ENCODE peak calls at places on chromosomes 11 and 22, in eight cellular contexts. M is left ventricle myocardium inferior; F is frontal cortex; T is Right ventricle myocardium superior; V is stimulated activated CD4-positive, alpha-beta T cell treated with anti-CD3 and anti-CD28 coated beads, Interleukin-2, amount 100 ng/mL, for 48 hours; J is cardiac muscle cell; C is HFF-Myc; B is PC-9. S is an unnamed sample.

GRCh38 chr11:1194231-1194976 is 28.5 kb upstream of the MUC5B start:
- DNase-seq in M (peak), F (no peak), T (peak), V (no peak), J (no peak), C (no peak), B (no peak), S (no peak)

GRCh38 chr11:114783805-114784204 is 105.5 kb downstream of the NXPE2 start:
- DNase-seq in M (no peak), F (no peak), T (no peak), V (no peak), J (no peak), C (no peak), B (no peak), S (no peak)

GRCh38 chr11:126718319-126718718 is 282.3 kb downstream of the KIRREL3 start:
- DNase-seq in M (no peak), F (no peak), T (no peak), V (no peak), J (no peak), C (no peak), B (no peak), S (no peak)

GRCh38 chr11:86932942-86933875 is 22.0 kb downstream of the FZD4 start:
- DNase-seq in M (no peak), F (no peak), T (no peak), V (no peak), J (no peak), C (no peak), B (no peak), S (peak)

GRCh38 chr11:114478768-114479167 is 39.5 kb downstream of the REXO2 start:
- DNase-seq in M (no peak), F (no peak), T (no peak), V (no peak), J (no peak), C (no peak), B (no peak), S (peak)

GRCh38 chr11:111299111-111300026 is 1.0 kb downstream of the POU2AF3 start:
- DNase-seq in M (peak), F (peak), T (peak), V (peak), J (peak), C (no peak), B (peak), S (peak)

GRCh38 chr22:20111689-20112622 is 3.9 kb upstream of the RANBP1 start:
- DNase-seq in M (peak), F (no peak), T (no peak), V (no peak), J (no peak), C (no peak), B (no peak), S (no peak)

GRCh38 chr11:45737056-45737455 is 67.9 kb upstream of the SLC35C1 start:
- DNase-seq in M (no peak), F (no peak), T (no peak), V (no peak), J (no peak), C (no peak), B (no peak), S (peak)

GRCh38 chr11:107853070-107853469 is 5.5 kb downstream of the SLC35F2 start:
- DNase-seq in M (no peak), F (no peak), T (no peak), V (no peak), J (no peak), C (no peak), B (no peak), S (no peak)

GRCh38 chr11:3738241-3738640 is 59.1 kb downstream of the NUP98 start:
- DNase-seq in M (no peak), F (no peak), T (no peak), V (no peak), J (no peak), C (no peak), B (no peak), S (peak)

GRCh38 chr11:19890308-19890707 is 177.7 kb downstream of the NAV2 start:
- DNase-seq in M (no peak), F (no peak), T (no peak), V (no peak), J (no peak), C (peak), B (peak), S (peak)

GRCh38 chr11:101466352-101466751 is 117.5 kb downstream of the TRPC6 start:
- DNase-seq in M (no peak), F (no peak), T (no peak), V (no peak), J (peak), C (no peak), B (no peak), S (no peak)

GRCh38 chr11:110759972-110760381 is 47.7 kb upstream of the ARHGAP20 start:
- DNase-seq in M (no peak), F (no peak), T (no peak), V (no peak), J (no peak), C (no peak), B (no peak), S (peak)

GRCh38 chr11:72140661-72141060 is 5.1 kb downstream of the FOLR3 start:
- DNase-seq in M (no peak), F (no peak), T (no peak), V (no peak), J (no peak), C (no peak), B (no peak), S (no peak)

S was measured in iris pigment epithelial cell.